ENCODE peak calls at places on chromosomes 3 and 15, in four cellular contexts. X is epithelial cell of esophagus; T is aorta; D is effector CD4-positive, alpha-beta T cell. P is an unnamed sample.

GRCh38 chr15:26081758-26082068 is 218.6 kb upstream of the ATP10A start:
- DNase-seq in D (no peak), X (no peak), T (no peak), P (no peak)

GRCh38 chr3:48465531-48466378 is 19.2 kb downstream of the ATRIP start:
- DNase-seq in X (peak), D (peak), T (peak), P (peak)

GRCh38 chr3:9951962-9952805 is at the start of gene PRRT3:
- DNase-seq in D (peak), X (peak), T (peak), P (peak)

GRCh38 chr3:151445283-151446001 is 15.4 kb downstream of the IGSF10 start:
- DNase-seq in D (no peak), X (peak), T (no peak), P (no peak)

GRCh38 chr3:101091489-101091888 is 98.3 kb upstream of the ABI3BP start:
- DNase-seq in D (no peak), X (peak), T (no peak), P (no peak)

GRCh38 chr15:75109021-75109690 is 85.8 kb downstream of the PPCDC start:
- DNase-seq in D (no peak), X (no peak), T (no peak), P (no peak)

GRCh38 chr3:71226565-71227281 is 356.8 kb downstream of the FOXP1 start:
- DNase-seq in T (peak), X (no peak), D (peak), P (peak)

GRCh38 chr3:194271459-194272035 is 79.6 kb downstream of the CPN2 start:
- DNase-seq in X (no peak), T (no peak), D (no peak), P (no peak)

GRCh38 chr3:177453087-177453844 is 256.0 kb upstream of the TBL1XR1 start:
- DNase-seq in T (no peak), X (no peak), D (no peak), P (no peak)

GRCh38 chr15:89972085-89972484 is 29.0 kb upstream of the ZNF710 start:
- DNase-seq in X (no peak), D (no peak), T (no peak), P (no peak)

GRCh38 chr15:31403606-31404005 is 77.0 kb downstream of the KLF13 start:
- DNase-seq in D (no peak), T (no peak), X (no peak), P (no peak)

GRCh38 chr3:53845103-53845880 is 927 bp downstream of the CHDH start:
- DNase-seq in T (peak), X (peak), D (no peak), P (no peak)

GRCh38 chr15:79380755-79381499 is 51.2 kb upstream of the MINAR1 start:
- DNase-seq in T (peak), D (peak), X (peak), P (peak)

GRCh38 chr15:52020253-52021085 is 1.4 kb downstream of the MAPK6 start:
- DNase-seq in X (no peak), T (no peak), D (no peak), P (no peak)

GRCh38 chr3:50251220-50251619 is 15.2 kb downstream of the GNAI2 start:
- DNase-seq in T (no peak), D (no peak), X (peak), P (no peak)

GRCh38 chr3:171240504-171240835 is 213.9 kb upstream of the SLC2A2 start:
- DNase-seq in D (no peak), X (no peak), T (no peak), P (no peak)

P was measured in CD8-positive, alpha-beta memory T cell.